ENCODE peak calls at places on chromosomes 4 and X, in nine cellular contexts. B is NCI-H1417; L is T-helper 1 cell; Z is stimulated activated CD4-positive, alpha-beta T cell treated with anti-CD3 and anti-CD28 coated beads, Interleukin-1b, Interleukin-23, amount 100 ng/mL, for 24 hours; N is iPS-NIHi11; E is activated T-cell treated with anti-CD3 and anti-CD28 coated beads for 1 hour; C is stimulated activated CD8-positive, alpha-beta memory T cell treated with anti-CD3 and anti-CD28 coated beads, Interleukin-7, amount 100 ng/mL, for 1 hour; H is neural crest cell; K is left ventricle myocardium inferior. Y is an unnamed sample.

GRCh38 chr4:172982151-172982590 is 186.4 kb upstream of the GALNT7 start:
- DNase-seq in B (peak; percentile 22), L (no peak), Z (no peak), N (peak; percentile 26), E (no peak), C (no peak), H (no peak), K (no peak), Y (no peak)

GRCh38 chr4:184293552-184293951 is 75.9 kb upstream of the ENPP6 start:
- DNase-seq in B (peak; percentile 41), L (no peak), Z (no peak), N (no peak), E (no peak), C (no peak), H (no peak), K (no peak), Y (no peak)

GRCh38 chr4:7815562-7815961 is 124.1 kb downstream of the AFAP1 start:
- DNase-seq in B (no peak), L (no peak), Z (no peak), N (no peak), E (no peak), C (no peak), H (no peak), K (no peak), Y (no peak)

GRCh38 chr4:178953447-178954120 is 1511.3 kb upstream of the AGA start:
- DNase-seq in B (no peak), L (no peak), Z (no peak), N (no peak), E (no peak), C (no peak), H (no peak), K (no peak), Y (no peak)

GRCh38 chr4:30714408-30715031 is 5.6 kb upstream of the PCDH7 start:
- DNase-seq in B (peak; percentile 24), L (no peak), Z (no peak), N (peak; percentile 47), E (no peak), C (no peak), H (peak; percentile 53), K (peak; percentile 24), Y (peak; percentile 68)

GRCh38 chr4:39526283-39526682 is 956 bp downstream of the UGDH start:
- DNase-seq in B (no peak), L (no peak), Z (no peak), N (peak; percentile 34), E (no peak), C (no peak), H (no peak), K (no peak), Y (no peak)

GRCh38 chrX:40054793-40055192 is 43.0 kb downstream of the BCOR start:
- DNase-seq in B (no peak), L (no peak), Z (no peak), N (no peak), E (no peak), C (no peak), H (no peak), K (no peak), Y (no peak)

GRCh38 chr4:79686976-79687375 is 278.9 kb upstream of the GK2 start:
- DNase-seq in B (no peak), L (no peak), Z (no peak), N (no peak), E (no peak), C (no peak), H (no peak), K (no peak), Y (no peak)

GRCh38 chr4:88743696-88744095 is 46.1 kb upstream of the NAP1L5 start:
- DNase-seq in B (no peak), L (no peak), Z (no peak), N (no peak), E (no peak), C (no peak), H (no peak), K (no peak), Y (no peak)

GRCh38 chrX:150841466-150842197 is 56.8 kb downstream of the CD99L2 start:
- DNase-seq in B (peak; percentile 24), L (no peak), Z (no peak), N (no peak), E (no peak), C (no peak), H (no peak), K (no peak), Y (no peak)

GRCh38 chr4:6200011-6200921 is at the start of gene JAKMIP1:
- DNase-seq in B (peak; percentile 82), L (peak; percentile 74), Z (peak; percentile 68), N (peak; percentile 98), E (peak; percentile 76), C (peak; percentile 74), H (peak; percentile 96), K (peak; percentile 64), Y (peak; percentile 96)

GRCh38 chr4:76559236-76560071 is 124.4 kb downstream of the SHROOM3 start:
- DNase-seq in B (no peak), L (no peak), Z (no peak), N (peak; percentile 46), E (no peak), C (no peak), H (no peak), K (no peak), Y (no peak)

GRCh38 chrX:23773601-23774175 is 9.3 kb upstream of the SAT1 start:
- DNase-seq in B (no peak), L (peak; percentile 32), Z (no peak), N (no peak), E (peak; percentile 8), C (no peak), H (no peak), K (no peak), Y (no peak)

GRCh38 chrX:20500949-20501348 is 234.2 kb upstream of the RPS6KA3 start:
- DNase-seq in B (no peak), L (no peak), Z (no peak), N (no peak), E (no peak), C (no peak), H (no peak), K (no peak), Y (no peak)

GRCh38 chr4:47061435-47061834 is 30.1 kb downstream of the GABRB1 start:
- DNase-seq in B (no peak), L (no peak), Z (no peak), N (no peak), E (no peak), C (no peak), H (no peak), K (no peak), Y (no peak)

GRCh38 chr4:183300660-183301059 is 19.4 kb downstream of the CLDN22 start:
- DNase-seq in B (no peak), L (no peak), Z (no peak), N (no peak), E (no peak), C (no peak), H (no peak), K (no peak), Y (no peak)

GRCh38 chr4:157014621-157015591 is 43.3 kb upstream of the PDGFC start:
- DNase-seq in B (no peak), L (no peak), Z (no peak), N (peak; percentile 13), E (no peak), C (no peak), H (no peak), K (no peak), Y (no peak)

GRCh38 chr4:114758066-114758465 is 159.5 kb downstream of the UGT8 start:
- DNase-seq in B (no peak), L (no peak), Z (no peak), N (no peak), E (no peak), C (no peak), H (no peak), K (no peak), Y (no peak)

GRCh38 chr4:133402616-133403015 is 253.5 kb downstream of the PCDH10 start:
- DNase-seq in B (no peak), L (no peak), Z (no peak), N (no peak), E (no peak), C (no peak), H (no peak), K (no peak), Y (no peak)

GRCh38 chrX:25523574-25523973 is 507.8 kb upstream of the ARX start:
- DNase-seq in B (peak; percentile 52), L (no peak), Z (no peak), N (peak; percentile 33), E (no peak), C (no peak), H (peak; percentile 15), K (no peak), Y (peak; percentile 8)

GRCh38 chr4:121822796-121823504 is 733 bp downstream of the CCNA2 start:
- DNase-seq in B (peak; percentile 65), L (peak; percentile 21), Z (no peak), N (peak; percentile 35), E (no peak), C (no peak), H (peak; percentile 30), K (no peak), Y (no peak)